ENCODE peak calls at places on chromosomes 13 and 19, in four cellular contexts. W, R, V and G are unnamed samples.

GRCh38 chr19:42370068-42370520 is 20.0 kb downstream of the CNFN start:
- DNase-seq in R (no peak), W (no peak), V (no peak), G (no peak)

GRCh38 chr13:99464441-99464949 is 36.8 kb upstream of the TM9SF2 start:
- DNase-seq in R (no peak), V (no peak), W (no peak), G (no peak)

GRCh38 chr13:74796126-74796643 is 662.0 kb upstream of the KLF12 start:
- DNase-seq in R (no peak), V (no peak), W (no peak), G (no peak)

GRCh38 chr19:41364546-41365391 is 820 bp upstream of the B9D2 start:
- DNase-seq in R (no peak), W (no peak), V (no peak), G (no peak)

GRCh38 chr13:48909088-48909389 is 66.7 kb upstream of the FNDC3A start:
- DNase-seq in V (no peak), R (no peak), W (no peak), G (no peak)

GRCh38 chr13:114010401-114011101 is 36.7 kb upstream of the C13orf46 start:
- DNase-seq in W (no peak), R (peak), V (no peak), G (no peak)

GRCh38 chr19:33906578-33907335 is 110.1 kb downstream of the KCTD15 start:
- DNase-seq in R (peak), V (no peak), W (no peak), G (peak)

GRCh38 chr13:95100525-95101121 is 200.6 kb downstream of the ABCC4 start:
- DNase-seq in W (no peak), R (no peak), V (no peak), G (no peak)

GRCh38 chr13:44174769-44175425 is 198.7 kb upstream of the SERP2 start:
- DNase-seq in V (peak), W (no peak), R (no peak), G (no peak)

GRCh38 chr19:10968527-10969081 is 7.8 kb downstream of the SMARCA4 start:
- DNase-seq in V (no peak), W (peak), R (no peak), G (no peak)

GRCh38 chr13:45120967-45121366 is 657 bp downstream of the GTF2F2 start:
- DNase-seq in V (no peak), R (no peak), W (no peak), G (no peak)

GRCh38 chr13:64529874-64530485 is 2700.2 kb downstream of the PCDH9 start:
- DNase-seq in R (no peak), W (no peak), V (peak), G (no peak)

GRCh38 chr19:54906819-54907218 is 871 bp downstream of the NCR1 start:
- DNase-seq in W (no peak), V (no peak), R (no peak), G (no peak)

DNA sequence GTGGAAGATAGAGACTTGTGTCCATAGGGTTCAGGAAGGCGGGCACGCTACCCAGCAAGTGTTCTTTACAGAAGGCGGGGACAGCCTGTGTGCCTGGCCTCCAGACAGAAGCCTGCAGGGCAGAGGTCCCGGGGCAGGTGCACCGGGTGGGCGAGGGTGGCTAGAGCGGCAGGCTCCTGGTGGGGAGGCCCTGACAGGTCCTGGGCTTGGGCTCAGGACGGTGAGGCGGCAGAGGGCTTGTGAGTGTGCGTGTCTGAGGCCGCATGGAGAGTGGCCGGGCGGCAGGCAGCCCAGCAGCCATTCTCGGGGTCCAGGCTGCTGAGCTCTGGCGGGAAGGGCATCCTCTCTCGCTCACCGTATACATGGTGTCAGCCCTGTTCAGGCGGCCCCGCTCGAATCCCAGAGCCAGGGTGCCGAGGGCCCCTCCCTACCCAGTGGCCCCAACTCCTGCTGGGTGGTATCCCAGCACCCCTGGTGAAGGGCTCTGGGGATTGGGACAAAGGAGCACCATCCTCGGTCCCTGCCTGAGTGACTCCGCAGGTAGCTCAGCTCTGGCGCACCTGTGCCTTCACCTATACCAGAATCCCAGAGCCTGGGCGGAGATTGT is 3.0 kb upstream of the AMH start:
- DNase-seq in V (no peak), R (no peak), W (no peak), G (no peak)
- TF ChIP-seq CTCF in V (no peak), R (no peak), W (no peak), G (no peak)

DNA sequence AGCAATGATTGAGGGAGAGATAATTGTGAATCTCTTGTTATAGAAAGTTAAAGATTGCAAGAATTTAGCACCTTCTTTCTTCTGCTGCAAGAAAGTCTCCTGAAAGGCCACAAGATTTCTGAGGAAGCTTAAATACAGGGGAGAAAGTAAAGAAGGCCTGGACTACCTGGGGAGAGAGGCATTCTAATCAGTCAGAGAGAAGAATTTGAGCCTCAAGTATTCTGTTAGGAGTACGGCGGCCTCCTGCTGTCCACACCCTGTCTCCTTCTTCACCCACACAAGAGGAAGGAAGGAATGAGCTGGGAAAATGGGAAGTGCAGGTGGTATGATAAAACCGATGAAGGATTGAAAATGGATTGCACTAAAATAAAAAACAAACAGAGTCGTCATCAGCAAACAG is 474.7 kb downstream of the DIAPH3 start:
- DNase-seq in W (no peak), R (no peak), V (no peak), G (no peak)
- TF ChIP-seq CTCF in W (no peak), R (no peak), V (no peak), G (no peak)

DNA sequence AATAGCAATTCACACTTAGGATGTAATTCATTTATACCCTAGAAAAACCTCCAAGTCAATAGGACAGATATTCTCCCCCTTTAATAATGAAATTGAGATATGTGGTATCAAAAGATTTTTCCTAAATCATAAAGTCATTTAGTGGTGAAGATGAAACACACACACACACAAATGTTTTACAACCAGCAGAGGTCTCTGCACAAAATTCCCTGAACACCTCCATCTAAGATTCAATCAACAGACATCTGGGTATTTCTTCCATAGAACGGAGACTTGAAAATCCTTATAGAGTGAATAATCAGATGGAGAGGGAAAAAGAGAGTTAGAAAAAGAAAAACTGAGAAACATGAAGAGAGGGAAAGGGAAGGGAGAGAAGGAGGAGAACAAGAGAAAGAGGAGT is 52.8 kb downstream of the MYCBP2 start:
- DNase-seq in R (no peak), W (no peak), V (no peak), G (no peak)
- TF ChIP-seq CTCF in R (no peak), W (no peak), V (no peak), G (no peak)

DNA sequence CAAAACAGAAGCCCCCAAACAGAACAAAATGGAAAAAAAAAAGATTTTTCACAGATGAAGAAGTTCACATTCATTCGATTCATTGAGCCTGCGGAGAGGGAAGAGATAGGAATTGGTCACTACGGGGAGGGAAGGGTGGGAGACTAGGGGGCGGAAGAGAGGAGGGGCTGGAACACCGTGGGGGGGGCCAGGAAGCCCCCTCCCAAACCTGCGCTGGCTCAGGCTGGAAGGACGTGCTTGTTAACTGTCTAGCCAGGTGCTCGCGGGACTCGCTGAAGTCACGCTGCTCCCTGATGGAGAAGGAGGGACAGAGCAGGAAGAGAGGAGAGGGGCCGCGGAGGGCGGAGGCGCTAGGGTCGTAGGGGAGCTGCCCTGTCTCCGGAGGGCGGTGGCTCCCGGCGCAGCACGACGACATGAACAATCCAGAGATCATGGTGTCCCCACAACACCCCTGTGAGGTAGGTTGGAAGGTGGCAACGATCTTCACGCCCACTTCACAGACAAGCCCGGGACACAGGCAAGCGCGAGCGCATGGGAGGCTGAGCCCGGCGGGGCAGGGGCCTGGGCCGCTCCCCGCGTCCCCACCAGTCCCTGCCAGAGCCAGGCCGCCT is 10.5 kb downstream of the KHSRP start:
- DNase-seq in R (no peak), W (no peak), V (no peak), G (no peak)
- TF ChIP-seq CTCF in R (no peak), W (no peak), V (no peak), G (no peak)

DNA sequence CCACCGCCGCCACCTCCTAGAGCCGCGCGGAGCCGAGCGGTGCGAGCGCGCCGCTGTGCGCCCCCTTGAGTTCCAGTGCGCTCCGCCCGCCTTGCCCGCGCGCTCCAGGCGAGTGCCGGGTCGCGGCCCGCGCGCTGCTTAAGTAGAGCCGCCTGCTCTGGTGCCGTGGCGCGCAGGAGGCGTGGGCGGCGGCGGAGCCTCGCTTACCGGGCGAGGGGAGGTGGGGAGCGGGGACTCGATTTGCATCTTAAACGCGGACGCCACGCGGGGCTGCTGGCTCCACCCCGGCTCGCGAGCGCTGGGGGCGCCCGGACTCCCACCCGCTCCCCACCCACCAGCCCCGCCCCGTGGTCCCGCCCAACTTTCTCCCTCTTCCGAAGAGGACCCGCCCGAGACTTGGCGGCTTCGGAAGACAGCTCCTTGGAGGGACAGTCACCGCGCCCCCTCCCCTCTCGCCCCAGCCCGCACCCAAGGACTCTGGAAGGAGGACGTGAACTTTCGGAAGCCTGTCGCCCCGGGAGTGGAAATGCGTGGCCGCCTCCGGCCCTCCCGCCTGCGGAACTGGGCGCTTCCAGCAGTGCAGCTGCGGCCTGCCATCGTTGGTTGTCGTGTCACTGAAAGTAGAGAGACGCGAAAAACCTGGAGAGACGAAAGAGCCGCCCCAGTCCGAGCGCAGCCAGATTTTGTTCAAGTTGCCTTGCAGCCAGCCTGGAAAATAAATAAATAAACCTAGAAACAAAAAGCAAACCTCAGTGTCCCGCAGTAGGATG is at the start of gene KCTD12:
- DNase-seq in W (peak), V (peak), R (peak), G (peak)
- TF ChIP-seq CTCF in W (no peak), V (peak), R (peak), G (peak)

GRCh38 chr13:98147521-98147920 is 4.6 kb downstream of the FARP1 start:
- DNase-seq in R (no peak), W (no peak), V (no peak), G (no peak)
- TF ChIP-seq CTCF in R (no peak), W (no peak), V (no peak), G (peak)